ENCODE peak calls at places on chromosomes 7 and 10, in nine cellular contexts. U, X, I, E, Z, D, W, K and H are unnamed samples.

GRCh38 chr10:10271639-10272192 is 746.0 kb upstream of the CELF2 start:
- DNase-seq in U (no peak), X (no peak), I (no peak), E (no peak), Z (no peak), D (no peak), W (no peak), K (no peak), H (no peak)

GRCh38 chr10:76523798-76524231 is 1092.4 kb downstream of the LRMDA start:
- DNase-seq in U (no peak), X (no peak), I (no peak), E (no peak), Z (no peak), D (no peak), W (peak), K (no peak), H (no peak)

GRCh38 chr10:110610308-110610774 is 33.8 kb upstream of the RBM20 start:
- DNase-seq in U (no peak), X (peak), I (peak), E (peak), Z (peak), D (no peak), W (no peak), K (peak), H (no peak)

GRCh38 chr7:98913026-98913425 is 34.7 kb downstream of the TRRAP start:
- DNase-seq in U (no peak), X (no peak), I (no peak), E (no peak), Z (no peak), D (no peak), W (no peak), K (no peak), H (no peak)

GRCh38 chr7:23216021-23216420 is 30.6 kb upstream of the GPNMB start:
- DNase-seq in U (no peak), X (no peak), I (no peak), E (peak), Z (peak), D (no peak), W (peak), K (no peak), H (no peak)

GRCh38 chr7:130708766-130709165 is 22.4 kb upstream of the TSGA13 start:
- DNase-seq in U (no peak), X (no peak), I (no peak), E (no peak), Z (no peak), D (no peak), W (no peak), K (no peak), H (no peak)

GRCh38 chr7:99762680-99763327 is 21.2 kb downstream of the CYP3A4 start:
- DNase-seq in U (no peak), X (peak), I (no peak), E (peak), Z (peak), D (peak), W (no peak), K (peak), H (no peak)

GRCh38 chr7:24129597-24129996 is 154.4 kb upstream of the NPY start:
- DNase-seq in U (no peak), X (peak), I (peak), E (no peak), Z (no peak), D (peak), W (no peak), K (peak), H (no peak)

GRCh38 chr7:1087952-1088920 is at the start of gene GPER1:
- DNase-seq in U (no peak), X (peak), I (no peak), E (peak), Z (peak), D (no peak), W (peak), K (peak), H (no peak)

GRCh38 chr10:57638411-57638810 is 629.3 kb downstream of the IPMK start:
- DNase-seq in U (no peak), X (no peak), I (no peak), E (no peak), Z (no peak), D (no peak), W (no peak), K (no peak), H (no peak)

GRCh38 chr7:23474098-23474828 is 4.0 kb upstream of the IGF2BP3 start:
- DNase-seq in U (peak), X (peak), I (peak), E (no peak), Z (peak), D (peak), W (peak), K (peak), H (peak)

GRCh38 chr10:126521354-126521753 is 133.1 kb upstream of the ADAM12 start:
- DNase-seq in U (no peak), X (no peak), I (no peak), E (no peak), Z (peak), D (no peak), W (no peak), K (peak), H (no peak)

GRCh38 chr10:26960308-26960707 is 99.5 kb upstream of the ABI1 start:
- DNase-seq in U (no peak), X (no peak), I (no peak), E (no peak), Z (no peak), D (peak), W (no peak), K (no peak), H (no peak)
- TF ChIP-seq CTCF in U (no peak), X (no peak), I (no peak), E (no peak), Z (no peak), D (no peak), W (no peak), K (no peak), H (no peak)

DNA sequence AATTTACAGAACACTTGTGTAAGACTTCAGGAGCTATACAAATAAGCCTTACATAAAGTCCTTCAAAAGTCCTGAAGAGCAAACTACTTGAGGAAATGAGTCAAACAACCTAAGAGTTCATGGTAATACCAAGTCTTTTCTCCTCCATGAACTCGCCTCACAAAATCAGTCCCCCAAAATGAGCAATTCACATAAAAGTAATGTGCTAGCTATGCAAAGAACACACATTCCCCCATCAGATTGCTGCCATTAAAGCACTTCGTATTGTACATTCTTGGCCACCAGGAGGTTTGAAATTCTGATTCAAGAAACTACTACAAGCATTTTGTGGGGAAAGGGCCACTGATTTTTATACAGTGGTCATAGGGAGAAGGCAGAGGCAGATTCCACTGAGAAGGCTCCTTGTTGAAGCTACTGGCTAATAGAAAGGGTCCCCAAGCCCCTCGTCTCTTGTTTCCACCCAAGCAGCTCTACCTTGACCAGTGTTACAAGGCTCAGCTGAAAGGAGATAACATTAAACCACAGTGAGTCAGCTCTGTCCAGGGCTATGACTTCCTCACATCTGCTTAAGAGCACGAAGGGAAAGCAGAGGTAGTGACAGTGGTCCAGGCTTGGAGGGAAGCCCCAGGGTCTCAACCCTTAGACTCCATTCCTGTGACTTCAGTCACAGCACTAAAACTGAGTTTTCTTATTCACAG is 115.2 kb upstream of the CDK1 start:
- DNase-seq in U (no peak), X (peak), I (no peak), E (no peak), Z (peak), D (no peak), W (no peak), K (peak), H (no peak)
- TF ChIP-seq CTCF in U (no peak), X (no peak), I (no peak), E (no peak), Z (peak), D (peak), W (no peak), K (no peak), H (peak)

GRCh38 chr7:43199333-43199732 is 86.9 kb downstream of the HECW1 start:
- DNase-seq in U (no peak), X (peak), I (no peak), E (no peak), Z (peak), D (no peak), W (no peak), K (peak), H (no peak)
- TF ChIP-seq CTCF in U (no peak), X (no peak), I (no peak), E (no peak), Z (no peak), D (no peak), W (no peak), K (no peak), H (no peak)

GRCh38 chr10:121073743-121074142 is 222.6 kb downstream of the WDR11 start:
- DNase-seq in U (no peak), X (no peak), I (no peak), E (no peak), Z (no peak), D (no peak), W (no peak), K (no peak), H (no peak)

GRCh38 chr10:121070671-121071070 is 219.5 kb downstream of the WDR11 start:
- DNase-seq in U (no peak), X (no peak), I (no peak), E (no peak), Z (no peak), D (no peak), W (no peak), K (no peak), H (no peak)

GRCh38 chr10:121065330-121065729 is 214.2 kb downstream of the WDR11 start:
- DNase-seq in U (no peak), X (no peak), I (no peak), E (no peak), Z (no peak), D (no peak), W (no peak), K (no peak), H (no peak)

GRCh38 chr10:121069061-121069850 is 218.1 kb downstream of the WDR11 start:
- DNase-seq in U (peak), X (no peak), I (no peak), E (no peak), Z (peak), D (no peak), W (no peak), K (peak), H (no peak)

DNA sequence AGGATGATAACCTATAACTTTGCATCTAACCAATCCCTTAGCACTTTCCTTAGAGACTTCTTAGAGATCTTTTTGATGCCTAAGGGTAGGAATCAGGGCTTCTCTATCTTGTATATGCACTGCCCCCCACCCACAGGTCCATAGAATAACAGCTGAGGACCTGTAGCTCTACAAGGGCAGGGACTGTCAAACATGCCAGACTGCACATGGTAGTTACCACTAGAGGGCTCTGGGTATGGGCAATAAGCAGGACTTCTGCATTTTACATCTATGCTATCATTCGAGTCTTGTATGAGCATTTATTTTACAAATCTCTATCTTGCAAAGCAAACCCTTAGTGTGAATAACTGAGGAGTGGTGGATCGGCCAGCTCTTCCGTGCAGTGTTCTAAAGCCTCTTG is 219.1 kb downstream of the WDR11 start:
- DNase-seq in U (no peak), X (no peak), I (no peak), E (no peak), Z (peak), D (no peak), W (no peak), K (no peak), H (no peak)
- TF ChIP-seq CTCF in U (peak), X (no peak), I (no peak), E (peak), Z (peak), D (no peak), W (no peak), K (no peak), H (peak)

GRCh38 chr10:99297033-99297432 is 32.1 kb upstream of the CNNM1 start:
- DNase-seq in U (no peak), X (no peak), I (no peak), E (no peak), Z (no peak), D (no peak), W (no peak), K (no peak), H (no peak)
- TF ChIP-seq CTCF in U (no peak), X (no peak), I (no peak), E (no peak), Z (no peak), D (no peak), W (no peak), K (no peak), H (no peak)